ENCODE peak calls at places on chromosome 3, in eight cellular contexts. One of them, this sample, is unnamed.

GRCh38 chr3:128215800-128216495 is 62.7 kb downstream of the EEFSEC start:
- DNase-seq in mesothelial cell of epicardium: no peak
- DNase-seq in ovary: no peak
- DNase-seq in A549: no peak
- DNase-seq in B cell: no peak
- DNase-seq in body of pancreas: no peak
- DNase-seq in CD8-positive, alpha-beta T cell: no peak
- DNase-seq in uterus: no peak
- DNase-seq in this sample: no peak

GRCh38 chr3:23864954-23865353 is 51.8 kb downstream of the NKIRAS1 start:
- DNase-seq in body of pancreas: peak
- DNase-seq in A549: no peak
- DNase-seq in ovary: no peak
- DNase-seq in CD8-positive, alpha-beta T cell: no peak
- DNase-seq in uterus: no peak
- DNase-seq in B cell: no peak
- DNase-seq in mesothelial cell of epicardium: no peak
- DNase-seq in this sample: no peak

GRCh38 chr3:74375653-74376052 is 238.8 kb downstream of the CNTN3 start:
- DNase-seq in A549: no peak
- DNase-seq in B cell: no peak
- DNase-seq in ovary: no peak
- DNase-seq in body of pancreas: no peak
- DNase-seq in uterus: no peak
- DNase-seq in CD8-positive, alpha-beta T cell: no peak
- DNase-seq in mesothelial cell of epicardium: no peak
- DNase-seq in this sample: no peak

GRCh38 chr3:171811059-171811912 is 1.0 kb upstream of the PLD1 start:
- DNase-seq in ovary: no peak
- DNase-seq in CD8-positive, alpha-beta T cell: no peak
- DNase-seq in uterus: peak
- DNase-seq in A549: peak
- DNase-seq in B cell: no peak
- DNase-seq in mesothelial cell of epicardium: no peak
- DNase-seq in body of pancreas: no peak
- DNase-seq in this sample: no peak

GRCh38 chr3:23696842-23697241 is 108.9 kb upstream of the UBE2E1 start:
- DNase-seq in uterus: no peak
- DNase-seq in ovary: no peak
- DNase-seq in body of pancreas: no peak
- DNase-seq in B cell: no peak
- DNase-seq in mesothelial cell of epicardium: no peak
- DNase-seq in CD8-positive, alpha-beta T cell: no peak
- DNase-seq in A549: no peak
- DNase-seq in this sample: no peak

GRCh38 chr3:49926117-49926728 is 3.4 kb downstream of the MON1A start:
- DNase-seq in body of pancreas: no peak
- DNase-seq in uterus: no peak
- DNase-seq in A549: no peak
- DNase-seq in mesothelial cell of epicardium: no peak
- DNase-seq in CD8-positive, alpha-beta T cell: no peak
- DNase-seq in ovary: no peak
- DNase-seq in B cell: no peak
- DNase-seq in this sample: no peak

GRCh38 chr3:177341766-177342165 is 144.5 kb upstream of the TBL1XR1 start:
- DNase-seq in mesothelial cell of epicardium: no peak
- DNase-seq in uterus: no peak
- DNase-seq in B cell: no peak
- DNase-seq in ovary: no peak
- DNase-seq in A549: no peak
- DNase-seq in body of pancreas: no peak
- DNase-seq in CD8-positive, alpha-beta T cell: no peak
- DNase-seq in this sample: no peak

GRCh38 chr3:185954366-185954723 is 16.5 kb upstream of the TRA2B start:
- DNase-seq in body of pancreas: no peak
- DNase-seq in CD8-positive, alpha-beta T cell: no peak
- DNase-seq in A549: no peak
- DNase-seq in mesothelial cell of epicardium: no peak
- DNase-seq in B cell: no peak
- DNase-seq in ovary: no peak
- DNase-seq in uterus: no peak
- DNase-seq in this sample: no peak

GRCh38 chr3:174202561-174202960 is 656.6 kb upstream of the NAALADL2 start:
- DNase-seq in ovary: no peak
- DNase-seq in uterus: no peak
- DNase-seq in body of pancreas: no peak
- DNase-seq in B cell: no peak
- DNase-seq in CD8-positive, alpha-beta T cell: no peak
- DNase-seq in A549: no peak
- DNase-seq in mesothelial cell of epicardium: no peak
- DNase-seq in this sample: no peak

GRCh38 chr3:61961882-61962281 is 400.5 kb downstream of the PTPRG start:
- DNase-seq in mesothelial cell of epicardium: no peak
- DNase-seq in A549: no peak
- DNase-seq in ovary: no peak
- DNase-seq in CD8-positive, alpha-beta T cell: no peak
- DNase-seq in B cell: no peak
- DNase-seq in uterus: no peak
- DNase-seq in body of pancreas: no peak
- DNase-seq in this sample: no peak

GRCh38 chr3:54891540-54891897 is 36.3 kb downstream of the LRTM1 start:
- DNase-seq in mesothelial cell of epicardium: peak
- DNase-seq in uterus: peak
- DNase-seq in body of pancreas: peak
- DNase-seq in CD8-positive, alpha-beta T cell: no peak
- DNase-seq in A549: peak
- DNase-seq in ovary: peak
- DNase-seq in B cell: no peak
- DNase-seq in this sample: peak

GRCh38 chr3:101780661-101781060 is 1.6 kb downstream of the NXPE3 start:
- DNase-seq in uterus: peak
- DNase-seq in mesothelial cell of epicardium: no peak
- DNase-seq in B cell: no peak
- DNase-seq in CD8-positive, alpha-beta T cell: no peak
- DNase-seq in A549: peak
- DNase-seq in ovary: no peak
- DNase-seq in body of pancreas: no peak
- DNase-seq in this sample: no peak

GRCh38 chr3:46464326-46465195 is at the start of gene LTF:
- DNase-seq in uterus: no peak
- DNase-seq in body of pancreas: no peak
- DNase-seq in CD8-positive, alpha-beta T cell: no peak
- DNase-seq in mesothelial cell of epicardium: peak
- DNase-seq in ovary: no peak
- DNase-seq in A549: no peak
- DNase-seq in B cell: no peak
- DNase-seq in this sample: peak

GRCh38 chr3:106206165-106206564 is 337.4 kb upstream of the CBLB start:
- DNase-seq in body of pancreas: no peak
- DNase-seq in A549: no peak
- DNase-seq in mesothelial cell of epicardium: no peak
- DNase-seq in B cell: peak
- DNase-seq in CD8-positive, alpha-beta T cell: no peak
- DNase-seq in uterus: no peak
- DNase-seq in ovary: no peak
- DNase-seq in this sample: no peak

GRCh38 chr3:74636981-74637380 is 22.5 kb upstream of the CNTN3 start:
- DNase-seq in uterus: no peak
- DNase-seq in B cell: no peak
- DNase-seq in A549: no peak
- DNase-seq in mesothelial cell of epicardium: no peak
- DNase-seq in CD8-positive, alpha-beta T cell: no peak
- DNase-seq in ovary: no peak
- DNase-seq in body of pancreas: no peak
- DNase-seq in this sample: no peak

GRCh38 chr3:52232279-52233107 is 6.5 kb downstream of the TWF2 start:
- DNase-seq in mesothelial cell of epicardium: no peak
- DNase-seq in CD8-positive, alpha-beta T cell: no peak
- DNase-seq in uterus: no peak
- DNase-seq in ovary: no peak
- DNase-seq in body of pancreas: no peak
- DNase-seq in A549: no peak
- DNase-seq in B cell: no peak
- DNase-seq in this sample: no peak

GRCh38 chr3:151278223-151278622 is at the start of gene P2RY14:
- DNase-seq in body of pancreas: no peak
- DNase-seq in B cell: peak
- DNase-seq in uterus: no peak
- DNase-seq in CD8-positive, alpha-beta T cell: no peak
- DNase-seq in mesothelial cell of epicardium: no peak
- DNase-seq in A549: no peak
- DNase-seq in ovary: no peak
- DNase-seq in this sample: no peak

GRCh38 chr3:40336511-40337135 is 27.1 kb downstream of the EIF1B start:
- DNase-seq in B cell: no peak
- DNase-seq in uterus: no peak
- DNase-seq in body of pancreas: peak
- DNase-seq in ovary: no peak
- DNase-seq in A549: no peak
- DNase-seq in mesothelial cell of epicardium: no peak
- DNase-seq in CD8-positive, alpha-beta T cell: no peak
- DNase-seq in this sample: no peak

GRCh38 chr3:109131276-109131675 is 5.2 kb upstream of the C3orf85 start:
- DNase-seq in body of pancreas: no peak
- DNase-seq in A549: no peak
- DNase-seq in mesothelial cell of epicardium: no peak
- DNase-seq in ovary: no peak
- DNase-seq in CD8-positive, alpha-beta T cell: no peak
- DNase-seq in uterus: no peak
- DNase-seq in B cell: no peak
- DNase-seq in this sample: no peak

GRCh38 chr3:49098429-49098828 is 4.6 kb upstream of the QRICH1 start:
- DNase-seq in uterus: no peak
- DNase-seq in body of pancreas: peak
- DNase-seq in B cell: no peak
- DNase-seq in CD8-positive, alpha-beta T cell: no peak
- DNase-seq in A549: no peak
- DNase-seq in ovary: peak
- DNase-seq in mesothelial cell of epicardium: no peak
- DNase-seq in this sample: no peak

GRCh38 chr3:82637574-82637973 is 876.1 kb upstream of the GBE1 start:
- DNase-seq in B cell: no peak
- DNase-seq in mesothelial cell of epicardium: no peak
- DNase-seq in A549: no peak
- DNase-seq in ovary: no peak
- DNase-seq in CD8-positive, alpha-beta T cell: no peak
- DNase-seq in uterus: no peak
- DNase-seq in body of pancreas: no peak
- DNase-seq in this sample: no peak

GRCh38 chr3:122406198-122406597 is 9.7 kb downstream of the WDR5B start:
- DNase-seq in mesothelial cell of epicardium: no peak
- DNase-seq in CD8-positive, alpha-beta T cell: no peak
- DNase-seq in uterus: no peak
- DNase-seq in B cell: no peak
- DNase-seq in ovary: no peak
- DNase-seq in A549: no peak
- DNase-seq in body of pancreas: no peak
- DNase-seq in this sample: no peak

GRCh38 chr3:150232992-150233451 is 175.1 kb upstream of the TSC22D2 start:
- DNase-seq in B cell: no peak
- DNase-seq in ovary: no peak
- DNase-seq in mesothelial cell of epicardium: no peak
- DNase-seq in CD8-positive, alpha-beta T cell: no peak
- DNase-seq in A549: no peak
- DNase-seq in body of pancreas: peak
- DNase-seq in uterus: no peak
- DNase-seq in this sample: no peak

GRCh38 chr3:129625071-129625874 is 18.8 kb upstream of the PLXND1 start:
- DNase-seq in ovary: peak
- DNase-seq in CD8-positive, alpha-beta T cell: no peak
- DNase-seq in B cell: no peak
- DNase-seq in mesothelial cell of epicardium: no peak
- DNase-seq in body of pancreas: no peak
- DNase-seq in uterus: peak
- DNase-seq in A549: peak
- DNase-seq in this sample: no peak
- TF ChIP-seq CTCF in ovary: no peak
- TF ChIP-seq CTCF in CD8-positive, alpha-beta T cell: no peak
- TF ChIP-seq CTCF in B cell: no peak
- TF ChIP-seq CTCF in mesothelial cell of epicardium: no peak
- TF ChIP-seq CTCF in body of pancreas: no peak
- TF ChIP-seq CTCF in uterus: no peak
- TF ChIP-seq CTCF in A549: no peak
- TF ChIP-seq CTCF in this sample: peak

GRCh38 chr3:100737334-100737733 is 28.0 kb downstream of the TFG start:
- DNase-seq in CD8-positive, alpha-beta T cell: no peak
- DNase-seq in A549: peak
- DNase-seq in B cell: peak
- DNase-seq in ovary: no peak
- DNase-seq in uterus: no peak
- DNase-seq in mesothelial cell of epicardium: no peak
- DNase-seq in body of pancreas: no peak
- DNase-seq in this sample: no peak
- TF ChIP-seq CTCF in CD8-positive, alpha-beta T cell: peak
- TF ChIP-seq CTCF in A549: peak
- TF ChIP-seq CTCF in B cell: peak
- TF ChIP-seq CTCF in ovary: no peak
- TF ChIP-seq CTCF in uterus: no peak
- TF ChIP-seq CTCF in mesothelial cell of epicardium: no peak
- TF ChIP-seq CTCF in body of pancreas: peak
- TF ChIP-seq CTCF in this sample: peak

GRCh38 chr3:157493627-157494550 is 9.3 kb downstream of the VEPH1 start:
- DNase-seq in B cell: no peak
- DNase-seq in body of pancreas: no peak
- DNase-seq in mesothelial cell of epicardium: no peak
- DNase-seq in A549: peak
- DNase-seq in uterus: no peak
- DNase-seq in CD8-positive, alpha-beta T cell: no peak
- DNase-seq in ovary: no peak
- DNase-seq in this sample: no peak
- TF ChIP-seq CTCF in B cell: peak
- TF ChIP-seq CTCF in body of pancreas: peak
- TF ChIP-seq CTCF in mesothelial cell of epicardium: peak
- TF ChIP-seq CTCF in A549: peak
- TF ChIP-seq CTCF in uterus: peak
- TF ChIP-seq CTCF in CD8-positive, alpha-beta T cell: no peak
- TF ChIP-seq CTCF in ovary: no peak
- TF ChIP-seq CTCF in this sample: peak

DNA sequence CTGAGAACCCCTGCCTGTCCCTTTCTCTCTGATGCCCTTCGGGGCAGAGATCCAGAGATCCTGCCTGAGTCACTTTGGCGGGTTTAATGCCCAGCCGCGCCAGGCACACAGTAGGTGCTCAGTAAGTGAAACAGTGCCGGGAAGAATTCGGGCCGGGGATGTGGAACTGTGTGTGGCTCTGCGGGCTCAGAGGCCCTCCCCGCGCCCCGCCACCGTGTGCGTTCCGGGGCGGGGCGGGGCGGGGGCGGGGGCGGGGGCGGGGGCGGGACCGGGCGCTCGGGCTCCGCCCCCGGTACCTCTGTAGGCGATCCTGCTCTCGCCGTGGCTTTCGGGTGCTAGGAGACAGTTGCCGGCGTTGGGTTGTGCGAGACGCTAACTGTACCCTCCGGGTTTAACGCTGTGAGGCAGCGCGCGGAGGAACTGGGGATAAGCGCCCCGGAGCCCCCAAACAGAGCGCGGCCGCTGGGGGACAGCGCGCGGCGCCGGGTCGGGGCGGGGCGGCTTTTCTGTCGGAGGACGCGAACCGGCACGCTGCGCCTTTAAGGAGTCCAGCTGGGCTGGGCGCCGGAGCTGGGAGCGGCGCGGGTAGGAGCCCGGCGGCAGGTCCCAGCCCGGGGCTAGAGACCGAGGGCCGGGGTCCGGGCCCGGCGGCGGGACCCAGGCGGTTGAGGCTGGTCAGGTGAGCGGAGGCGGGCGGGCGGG is at the start of gene ABHD6:
- DNase-seq in CD8-positive, alpha-beta T cell: peak
- DNase-seq in body of pancreas: peak
- DNase-seq in mesothelial cell of epicardium: peak
- DNase-seq in A549: peak
- DNase-seq in uterus: peak
- DNase-seq in B cell: peak
- DNase-seq in ovary: peak
- DNase-seq in this sample: peak
- TF ChIP-seq CTCF in CD8-positive, alpha-beta T cell: no peak
- TF ChIP-seq CTCF in body of pancreas: no peak
- TF ChIP-seq CTCF in mesothelial cell of epicardium: no peak
- TF ChIP-seq CTCF in A549: peak
- TF ChIP-seq CTCF in uterus: peak
- TF ChIP-seq CTCF in B cell: peak
- TF ChIP-seq CTCF in ovary: peak
- TF ChIP-seq CTCF in this sample: peak